ENCODE peak calls at places on chromosomes 12 and 14, in eight cellular contexts. One of them, this sample, is unnamed.

GRCh38 chr12:79006306-79006705 is 141.7 kb downstream of the SYT1 start:
- DNase-seq in bronchial epithelial cell: peak
- DNase-seq in PC-9: peak
- DNase-seq in nephron progenitor cell: no peak
- DNase-seq in upper lobe of left lung: no peak
- DNase-seq in AG04450: no peak
- DNase-seq in MM.1S: peak
- DNase-seq in cardiac fibroblast: peak
- DNase-seq in this sample: no peak

GRCh38 chr12:104586325-104587048 is 129.7 kb downstream of the CHST11 start:
- DNase-seq in bronchial epithelial cell: peak
- DNase-seq in PC-9: no peak
- DNase-seq in nephron progenitor cell: peak
- DNase-seq in upper lobe of left lung: no peak
- DNase-seq in AG04450: no peak
- DNase-seq in MM.1S: no peak
- DNase-seq in cardiac fibroblast: no peak
- DNase-seq in this sample: no peak

GRCh38 chr12:109877504-109878246 is 2.7 kb downstream of the GLTP start:
- DNase-seq in bronchial epithelial cell: no peak
- DNase-seq in PC-9: no peak
- DNase-seq in nephron progenitor cell: no peak
- DNase-seq in upper lobe of left lung: no peak
- DNase-seq in AG04450: no peak
- DNase-seq in MM.1S: no peak
- DNase-seq in cardiac fibroblast: no peak
- DNase-seq in this sample: no peak

GRCh38 chr14:61296707-61297502 is 15.8 kb upstream of the TMEM30B start:
- DNase-seq in bronchial epithelial cell: peak
- DNase-seq in PC-9: peak
- DNase-seq in nephron progenitor cell: no peak
- DNase-seq in upper lobe of left lung: no peak
- DNase-seq in AG04450: no peak
- DNase-seq in MM.1S: no peak
- DNase-seq in cardiac fibroblast: peak
- DNase-seq in this sample: no peak

GRCh38 chr12:6399884-6400670 is 16.1 kb downstream of the LTBR start:
- DNase-seq in bronchial epithelial cell: no peak
- DNase-seq in PC-9: no peak
- DNase-seq in nephron progenitor cell: no peak
- DNase-seq in upper lobe of left lung: no peak
- DNase-seq in AG04450: no peak
- DNase-seq in MM.1S: no peak
- DNase-seq in cardiac fibroblast: no peak
- DNase-seq in this sample: no peak

GRCh38 chr12:80627773-80628172 is 79.7 kb upstream of the MYF6 start:
- DNase-seq in bronchial epithelial cell: peak
- DNase-seq in PC-9: no peak
- DNase-seq in nephron progenitor cell: no peak
- DNase-seq in upper lobe of left lung: no peak
- DNase-seq in AG04450: peak
- DNase-seq in MM.1S: no peak
- DNase-seq in cardiac fibroblast: peak
- DNase-seq in this sample: peak

GRCh38 chr14:44979740-44980346 is 17.9 kb downstream of the TOGARAM1 start:
- DNase-seq in bronchial epithelial cell: no peak
- DNase-seq in PC-9: no peak
- DNase-seq in nephron progenitor cell: no peak
- DNase-seq in upper lobe of left lung: no peak
- DNase-seq in AG04450: no peak
- DNase-seq in MM.1S: no peak
- DNase-seq in cardiac fibroblast: peak
- DNase-seq in this sample: no peak

GRCh38 chr12:52907092-52907810 is 2.4 kb upstream of the KRT8 start:
- DNase-seq in bronchial epithelial cell: peak
- DNase-seq in PC-9: peak
- DNase-seq in nephron progenitor cell: no peak
- DNase-seq in upper lobe of left lung: peak
- DNase-seq in AG04450: no peak
- DNase-seq in MM.1S: no peak
- DNase-seq in cardiac fibroblast: peak
- DNase-seq in this sample: no peak

GRCh38 chr12:26906704-26907103 is 31.1 kb downstream of the INTS13 start:
- DNase-seq in bronchial epithelial cell: no peak
- DNase-seq in PC-9: no peak
- DNase-seq in nephron progenitor cell: no peak
- DNase-seq in upper lobe of left lung: no peak
- DNase-seq in AG04450: no peak
- DNase-seq in MM.1S: peak
- DNase-seq in cardiac fibroblast: no peak
- DNase-seq in this sample: no peak

GRCh38 chr14:21997300-21997699 is 323.7 kb upstream of the OR4E1 start:
- DNase-seq in bronchial epithelial cell: peak
- DNase-seq in PC-9: no peak
- DNase-seq in nephron progenitor cell: no peak
- DNase-seq in upper lobe of left lung: no peak
- DNase-seq in AG04450: no peak
- DNase-seq in MM.1S: peak
- DNase-seq in cardiac fibroblast: no peak
- DNase-seq in this sample: no peak

GRCh38 chr14:103905861-103906456 is 22.3 kb upstream of the TDRD9 start:
- DNase-seq in bronchial epithelial cell: no peak
- DNase-seq in PC-9: no peak
- DNase-seq in nephron progenitor cell: peak
- DNase-seq in upper lobe of left lung: no peak
- DNase-seq in AG04450: no peak
- DNase-seq in MM.1S: no peak
- DNase-seq in cardiac fibroblast: no peak
- DNase-seq in this sample: no peak
- TF ChIP-seq CTCF in bronchial epithelial cell: no peak
- TF ChIP-seq CTCF in PC-9: no peak
- TF ChIP-seq CTCF in nephron progenitor cell: no peak
- TF ChIP-seq CTCF in upper lobe of left lung: peak
- TF ChIP-seq CTCF in AG04450: peak
- TF ChIP-seq CTCF in MM.1S: no peak
- TF ChIP-seq CTCF in cardiac fibroblast: peak
- TF ChIP-seq CTCF in this sample: peak

GRCh38 chr14:91980157-91980556 is 32.7 kb upstream of the FBLN5 start:
- DNase-seq in bronchial epithelial cell: peak
- DNase-seq in PC-9: no peak
- DNase-seq in nephron progenitor cell: no peak
- DNase-seq in upper lobe of left lung: no peak
- DNase-seq in AG04450: peak
- DNase-seq in MM.1S: no peak
- DNase-seq in cardiac fibroblast: peak
- DNase-seq in this sample: peak

GRCh38 chr14:91977909-91978308 is 30.4 kb upstream of the FBLN5 start:
- DNase-seq in bronchial epithelial cell: no peak
- DNase-seq in PC-9: no peak
- DNase-seq in nephron progenitor cell: no peak
- DNase-seq in upper lobe of left lung: no peak
- DNase-seq in AG04450: no peak
- DNase-seq in MM.1S: no peak
- DNase-seq in cardiac fibroblast: no peak
- DNase-seq in this sample: no peak

GRCh38 chr14:91971188-91971778 is 23.8 kb upstream of the FBLN5 start:
- DNase-seq in bronchial epithelial cell: no peak
- DNase-seq in PC-9: no peak
- DNase-seq in nephron progenitor cell: no peak
- DNase-seq in upper lobe of left lung: no peak
- DNase-seq in AG04450: no peak
- DNase-seq in MM.1S: no peak
- DNase-seq in cardiac fibroblast: no peak
- DNase-seq in this sample: no peak

GRCh38 chr14:91975763-91976162 is 28.3 kb upstream of the FBLN5 start:
- DNase-seq in bronchial epithelial cell: no peak
- DNase-seq in PC-9: no peak
- DNase-seq in nephron progenitor cell: no peak
- DNase-seq in upper lobe of left lung: no peak
- DNase-seq in AG04450: no peak
- DNase-seq in MM.1S: no peak
- DNase-seq in cardiac fibroblast: no peak
- DNase-seq in this sample: no peak
- TF ChIP-seq CTCF in bronchial epithelial cell: no peak
- TF ChIP-seq CTCF in PC-9: no peak
- TF ChIP-seq CTCF in nephron progenitor cell: no peak
- TF ChIP-seq CTCF in upper lobe of left lung: no peak
- TF ChIP-seq CTCF in AG04450: no peak
- TF ChIP-seq CTCF in MM.1S: no peak
- TF ChIP-seq CTCF in cardiac fibroblast: no peak
- TF ChIP-seq CTCF in this sample: no peak

GRCh38 chr12:89521348-89522238 is 3.0 kb downstream of the GALNT4 start:
- DNase-seq in bronchial epithelial cell: peak
- DNase-seq in PC-9: no peak
- DNase-seq in nephron progenitor cell: no peak
- DNase-seq in upper lobe of left lung: no peak
- DNase-seq in AG04450: no peak
- DNase-seq in MM.1S: peak
- DNase-seq in cardiac fibroblast: no peak
- DNase-seq in this sample: no peak

GRCh38 chr12:89525824-89526770 is at the start of gene POC1B:
- DNase-seq in bronchial epithelial cell: peak
- DNase-seq in PC-9: peak
- DNase-seq in nephron progenitor cell: peak
- DNase-seq in upper lobe of left lung: peak
- DNase-seq in AG04450: no peak
- DNase-seq in MM.1S: peak
- DNase-seq in cardiac fibroblast: peak
- DNase-seq in this sample: no peak

GRCh38 chr12:89528434-89528833 is 2.6 kb upstream of the POC1B start:
- DNase-seq in bronchial epithelial cell: no peak
- DNase-seq in PC-9: no peak
- DNase-seq in nephron progenitor cell: no peak
- DNase-seq in upper lobe of left lung: no peak
- DNase-seq in AG04450: no peak
- DNase-seq in MM.1S: no peak
- DNase-seq in cardiac fibroblast: no peak
- DNase-seq in this sample: no peak

GRCh38 chr12:89524201-89525001 is at the start of gene GALNT4:
- DNase-seq in bronchial epithelial cell: peak
- DNase-seq in PC-9: peak
- DNase-seq in nephron progenitor cell: peak
- DNase-seq in upper lobe of left lung: peak
- DNase-seq in AG04450: peak
- DNase-seq in MM.1S: peak
- DNase-seq in cardiac fibroblast: peak
- DNase-seq in this sample: peak

GRCh38 chr12:89525002-89525823 is 617 bp upstream of the GALNT4 start:
- DNase-seq in bronchial epithelial cell: peak
- DNase-seq in PC-9: no peak
- DNase-seq in nephron progenitor cell: peak
- DNase-seq in upper lobe of left lung: peak
- DNase-seq in AG04450: no peak
- DNase-seq in MM.1S: peak
- DNase-seq in cardiac fibroblast: no peak
- DNase-seq in this sample: no peak
- TF ChIP-seq CTCF in bronchial epithelial cell: no peak
- TF ChIP-seq CTCF in PC-9: peak
- TF ChIP-seq CTCF in nephron progenitor cell: no peak
- TF ChIP-seq CTCF in upper lobe of left lung: no peak
- TF ChIP-seq CTCF in AG04450: no peak
- TF ChIP-seq CTCF in MM.1S: peak
- TF ChIP-seq CTCF in cardiac fibroblast: no peak
- TF ChIP-seq CTCF in this sample: no peak

DNA sequence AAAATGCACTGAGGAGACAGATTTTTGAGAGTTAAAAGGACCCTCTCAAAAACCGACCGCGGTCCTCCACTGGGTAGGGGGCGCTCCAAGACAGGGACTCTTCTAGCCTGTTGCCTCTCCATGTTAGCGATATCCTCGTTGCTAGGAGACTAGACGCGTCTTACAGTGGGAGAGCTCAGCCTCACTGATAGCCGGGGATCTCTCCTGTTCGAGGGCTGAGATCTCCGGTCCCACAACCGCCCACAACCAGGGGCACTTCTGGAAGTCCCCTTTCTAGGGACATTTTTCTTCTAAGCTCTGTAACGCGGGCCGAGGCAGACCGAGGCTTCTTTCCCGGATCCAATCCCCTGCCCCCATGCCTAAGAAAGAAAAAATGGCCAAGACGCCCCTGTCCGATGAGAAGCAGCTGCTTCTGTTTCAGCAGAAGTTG is 21.3 kb downstream of the FKBP11 start:
- DNase-seq in bronchial epithelial cell: peak
- DNase-seq in PC-9: peak
- DNase-seq in nephron progenitor cell: peak
- DNase-seq in upper lobe of left lung: peak
- DNase-seq in AG04450: peak
- DNase-seq in MM.1S: peak
- DNase-seq in cardiac fibroblast: peak
- DNase-seq in this sample: peak
- TF ChIP-seq CTCF in bronchial epithelial cell: peak
- TF ChIP-seq CTCF in PC-9: peak
- TF ChIP-seq CTCF in nephron progenitor cell: peak
- TF ChIP-seq CTCF in upper lobe of left lung: peak
- TF ChIP-seq CTCF in AG04450: peak
- TF ChIP-seq CTCF in MM.1S: peak
- TF ChIP-seq CTCF in cardiac fibroblast: peak
- TF ChIP-seq CTCF in this sample: peak

GRCh38 chr12:95959107-95959506 is 16.0 kb downstream of the AMDHD1 start:
- DNase-seq in bronchial epithelial cell: no peak
- DNase-seq in PC-9: no peak
- DNase-seq in nephron progenitor cell: no peak
- DNase-seq in upper lobe of left lung: no peak
- DNase-seq in AG04450: no peak
- DNase-seq in MM.1S: peak
- DNase-seq in cardiac fibroblast: peak
- DNase-seq in this sample: no peak
- TF ChIP-seq CTCF in bronchial epithelial cell: no peak
- TF ChIP-seq CTCF in PC-9: no peak
- TF ChIP-seq CTCF in nephron progenitor cell: no peak
- TF ChIP-seq CTCF in upper lobe of left lung: no peak
- TF ChIP-seq CTCF in AG04450: peak
- TF ChIP-seq CTCF in MM.1S: peak
- TF ChIP-seq CTCF in cardiac fibroblast: peak
- TF ChIP-seq CTCF in this sample: peak

This sample was measured in AG09319.